ENCODE peak calls at places on chromosomes 12 and 14, in ten cellular contexts. D is esophagus squamous epithelium; U is colonic mucosa; G is psoas muscle; Z is CD4-positive, alpha-beta memory T cell; C is uterus; B is A549; N is CD8-positive, alpha-beta memory T cell; H is HAP-1; M is right atrium auricular region. S is an unnamed sample.

GRCh38 chr12:47307680-47308399 is 228.1 kb upstream of the AMIGO2 start:
- DNase-seq in D (no peak), U (peak; percentile 36), G (no peak), Z (peak; percentile 72), C (no peak), B (peak; percentile 93), N (no peak), H (no peak), M (no peak), S (peak; percentile 67)

GRCh38 chr12:19382563-19382962 is 56.7 kb upstream of the AEBP2 start:
- DNase-seq in D (no peak), U (no peak), G (no peak), Z (no peak), C (no peak), B (no peak), N (no peak), H (no peak), M (no peak), S (peak; percentile 11)

GRCh38 chr12:119372540-119372939 is 38.0 kb downstream of the CCDC60 start:
- DNase-seq in D (no peak), U (no peak), G (no peak), Z (no peak), C (no peak), B (no peak), N (no peak), H (no peak), M (no peak), S (peak; percentile 43)

GRCh38 chr12:46443594-46444263 is 71.2 kb upstream of the SLC38A2 start:
- DNase-seq in D (no peak), U (no peak), G (no peak), Z (no peak), C (no peak), B (no peak), N (no peak), H (no peak), M (no peak), S (no peak)

GRCh38 chr14:55505846-55506245 is 65.4 kb upstream of the TBPL2 start:
- DNase-seq in D (no peak), U (no peak), G (no peak), Z (no peak), C (no peak), B (no peak), N (no peak), H (no peak), M (no peak), S (no peak)

GRCh38 chr14:79596531-79596930 is 614.8 kb downstream of the DIO2 start:
- DNase-seq in D (no peak), U (no peak), G (no peak), Z (no peak), C (no peak), B (peak; percentile 47), N (no peak), H (no peak), M (no peak), S (peak; percentile 67)

GRCh38 chr14:97634786-97635185 is 837.6 kb downstream of the VRK1 start:
- DNase-seq in D (no peak), U (no peak), G (no peak), Z (peak; percentile 38), C (no peak), B (peak; percentile 11), N (no peak), H (no peak), M (no peak), S (no peak)

GRCh38 chr14:53306926-53307325 is 153.8 kb upstream of the DDHD1 start:
- DNase-seq in D (no peak), U (no peak), G (no peak), Z (no peak), C (peak; percentile 26), B (no peak), N (no peak), H (no peak), M (no peak), S (no peak)

GRCh38 chr14:98227000-98227726 is 1044.8 kb downstream of the BCL11B start:
- DNase-seq in D (no peak), U (no peak), G (no peak), Z (peak; percentile 24), C (no peak), B (no peak), N (peak; percentile 3), H (no peak), M (no peak), S (no peak)

GRCh38 chr12:66063976-66064375 is 66.6 kb downstream of the LLPH start:
- DNase-seq in D (no peak), U (no peak), G (no peak), Z (no peak), C (no peak), B (no peak), N (no peak), H (no peak), M (no peak), S (no peak)

GRCh38 chr12:34402899-34403705 is 380.8 kb downstream of the ALG10 start:
- DNase-seq in D (no peak), U (peak; percentile 10), G (peak; percentile 44), Z (no peak), C (peak; percentile 1), B (no peak), N (no peak), H (no peak), M (peak; percentile 28), S (no peak)

GRCh38 chr12:47820631-47821345 is 1.1 kb upstream of the HDAC7 start:
- DNase-seq in D (no peak), U (peak; percentile 69), G (peak; percentile 91), Z (no peak), C (peak; percentile 88), B (peak; percentile 91), N (no peak), H (peak; percentile 31), M (peak; percentile 96), S (peak; percentile 94)

DNA sequence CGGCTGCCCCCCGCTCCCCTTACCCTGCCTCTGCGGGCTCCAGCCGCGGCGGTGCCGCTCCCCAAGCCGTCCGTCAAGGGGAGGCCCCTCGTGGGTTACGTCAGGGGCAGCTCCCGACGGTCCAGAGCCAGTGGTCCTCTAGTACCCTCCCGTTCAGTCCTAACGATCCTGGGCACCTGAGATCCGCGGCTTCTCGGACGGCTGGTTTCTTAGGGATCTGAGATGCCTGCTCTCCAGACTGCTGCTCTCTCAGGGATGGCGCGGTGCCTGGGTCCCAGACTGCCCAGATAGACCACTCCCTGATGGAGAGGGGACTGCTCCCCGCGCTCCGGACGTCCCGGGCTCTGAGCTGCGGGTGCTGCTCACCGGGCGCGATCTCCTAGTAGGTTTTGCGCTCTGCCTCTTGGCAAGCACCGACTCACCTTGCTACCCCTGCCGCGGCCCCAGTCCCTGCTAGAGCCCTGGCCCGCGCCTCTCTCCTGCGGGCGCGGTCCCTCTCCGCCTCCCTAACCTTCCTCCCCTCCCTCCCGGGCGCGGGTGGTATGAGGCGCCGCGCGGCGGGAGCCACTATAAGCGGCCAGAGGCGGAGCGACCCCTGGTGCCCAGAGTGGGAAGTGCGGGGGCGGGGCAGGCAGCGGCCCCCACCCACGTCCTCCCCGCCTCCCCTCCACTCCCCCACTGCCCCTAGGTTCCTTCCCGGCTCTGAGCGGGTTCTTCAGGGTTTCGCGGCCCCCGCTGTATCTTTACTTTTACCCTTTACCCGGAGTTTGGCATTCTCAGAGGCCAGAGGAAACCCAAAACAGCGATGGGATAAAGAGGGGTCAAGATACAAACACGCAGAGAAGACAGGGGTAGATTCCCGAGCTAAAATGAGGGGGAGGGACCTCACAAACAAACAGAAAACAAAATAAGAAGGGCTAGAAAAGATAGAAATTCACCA is at the start of gene C1QL4:
- DNase-seq in D (no peak), U (peak; percentile 88), G (peak; percentile 91), Z (peak; percentile 81), C (peak; percentile 81), B (peak; percentile 75), N (peak; percentile 85), H (peak; percentile 75), M (peak; percentile 75), S (peak; percentile 97)
- H3K4me3 ChIP-seq in D (peak within 1 kb of the TSS; percentile 24), U (peak within 1 kb of the TSS; percentile 29), G (peak within 1 kb of the TSS; percentile 58), Z (peak within 1 kb of the TSS; percentile 43), C (peak within 1 kb of the TSS; percentile 24), B (peak within 1 kb of the TSS; percentile 64), N (peak within 1 kb of the TSS; percentile 46), H (peak within 1 kb of the TSS; percentile 68), M (peak within 1 kb of the TSS; percentile 7), S (peak within 1 kb of the TSS; percentile 49)

DNA sequence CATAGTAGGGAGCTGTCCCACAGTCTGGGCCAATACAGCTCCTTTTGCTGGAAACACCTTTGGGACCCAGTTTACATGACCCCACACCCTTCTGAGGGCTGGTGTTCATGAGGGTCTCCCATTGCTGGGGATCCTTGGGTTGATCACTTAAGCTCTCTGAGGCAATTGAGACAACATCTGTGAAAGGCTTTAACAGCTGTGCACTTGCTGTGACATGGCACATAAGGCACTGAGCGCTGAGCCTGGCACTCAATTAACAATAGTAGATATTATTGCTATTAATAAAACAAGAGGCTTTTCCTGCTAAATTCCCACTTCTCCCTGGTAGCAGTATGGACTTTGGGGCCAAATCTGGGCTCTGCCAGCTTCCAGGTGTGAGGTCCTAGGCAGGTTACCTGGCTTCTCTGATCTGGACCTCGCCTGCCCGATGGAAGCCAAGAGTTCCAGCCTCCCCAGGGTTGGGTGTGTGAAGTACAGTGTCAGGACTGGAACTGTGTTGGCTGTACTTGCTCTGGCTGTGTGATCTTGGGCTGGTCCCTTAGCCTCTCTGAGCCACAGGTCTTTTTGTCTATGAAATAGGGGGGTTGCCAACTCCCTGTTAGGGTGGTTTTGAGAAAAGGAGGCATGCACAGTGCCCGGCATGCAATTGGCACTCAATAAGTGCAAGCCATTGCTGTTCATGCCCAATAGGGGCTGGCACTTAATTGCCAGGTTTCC is 3.1 kb downstream of the SH2B3 start:
- DNase-seq in D (no peak), U (no peak), G (no peak), Z (no peak), C (no peak), B (no peak), N (no peak), H (no peak), M (no peak), S (no peak)
- H3K4me3 ChIP-seq in D (no peak overlapping the region), U (peak overlapping the region; percentile 4), G (peak overlapping the region; percentile 46), Z (peak overlapping the region; percentile 90), C (no peak overlapping the region), B (no peak overlapping the region), N (peak overlapping the region; percentile 81), H (no peak overlapping the region), M (no peak overlapping the region), S (no peak overlapping the region)

GRCh38 chr14:42248131-42248530 is 641.5 kb downstream of the LRFN5 start:
- DNase-seq in D (no peak), U (no peak), G (no peak), Z (no peak), C (no peak), B (no peak), N (no peak), H (no peak), M (no peak), S (no peak)
- H3K4me3 ChIP-seq in D (no peak overlapping the region), U (no peak overlapping the region), G (no peak overlapping the region), Z (no peak overlapping the region), C (no peak overlapping the region), B (no peak overlapping the region), N (no peak overlapping the region), H (no peak overlapping the region), M (no peak overlapping the region), S (no peak overlapping the region)

DNA sequence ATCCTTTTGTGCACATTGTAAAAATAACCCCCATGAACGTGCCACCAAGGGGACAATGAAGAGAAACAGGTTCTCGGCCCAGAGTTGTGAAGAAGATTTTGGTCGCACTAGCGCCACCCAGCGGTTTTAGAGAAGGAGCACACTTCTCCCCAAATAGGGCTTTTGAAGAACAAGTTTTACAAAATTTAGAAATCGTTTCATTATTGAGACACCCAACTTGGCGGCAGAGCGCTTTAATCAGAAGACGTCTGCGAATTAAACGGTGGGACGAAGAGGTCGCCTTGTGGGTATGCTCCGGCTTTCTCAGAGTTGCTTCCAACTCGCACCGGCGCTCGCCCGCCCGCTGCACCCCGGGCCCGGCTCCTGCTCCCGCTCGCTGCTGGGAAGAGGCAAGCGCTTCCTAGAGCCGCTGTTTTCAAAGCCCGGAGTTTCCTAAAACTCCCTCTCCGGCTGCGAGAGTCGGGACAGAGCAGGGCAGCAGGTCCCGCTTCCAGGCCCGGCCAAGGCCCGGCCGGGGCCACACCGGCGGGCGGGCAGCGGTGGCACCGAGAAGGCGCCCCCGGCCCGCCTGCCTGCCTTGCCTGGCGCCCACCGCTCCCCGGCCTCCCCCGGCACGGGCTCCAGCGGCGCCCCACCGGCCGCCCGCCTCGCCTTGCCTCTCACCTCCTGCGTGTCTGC is 672 bp downstream of the FOXA1 start:
- DNase-seq in D (no peak), U (peak; percentile 91), G (no peak), Z (no peak), C (no peak), B (peak; percentile 92), N (no peak), H (peak; percentile 86), M (no peak), S (peak; percentile 89)
- H3K4me3 ChIP-seq in D (peak overlapping the region; percentile 64), U (peak overlapping the region; percentile 54), G (peak overlapping the region; percentile 62), Z (no peak overlapping the region), C (peak overlapping the region; percentile 25), B (peak overlapping the region; percentile 92), N (no peak overlapping the region), H (peak overlapping the region; percentile 61), M (peak overlapping the region; percentile 9), S (peak overlapping the region; percentile 92)